ENCODE peak calls at places on chromosome 14, in seven cellular contexts. J, N, Z, V, C, U and D are unnamed samples.

GRCh38 chr14:75310295-75311059 is 31.8 kb downstream of the FOS start:
- DNase-seq in U (no peak), V (no peak), J (peak; percentile 89), N (peak; percentile 94), Z (peak; percentile 83), C (no peak), D (no peak)

GRCh38 chr14:85217412-85217811 is 312.5 kb upstream of the FLRT2 start:
- DNase-seq in N (peak; percentile 54), C (no peak), Z (peak; percentile 61), U (no peak), V (no peak), J (no peak), D (no peak)

GRCh38 chr14:26293909-26294308 is 303.9 kb downstream of the NOVA1 start:
- DNase-seq in V (no peak), U (no peak), Z (no peak), C (no peak), N (no peak), J (no peak), D (no peak)

GRCh38 chr14:50039734-50040400 is 76.5 kb downstream of the VCPKMT start:
- DNase-seq in U (no peak), Z (peak; percentile 79), N (peak; percentile 45), J (peak; percentile 42), C (no peak), V (no peak), D (peak; percentile 69)

GRCh38 chr14:100612879-100613455 is 25.8 kb upstream of the BEGAIN start:
- DNase-seq in U (no peak), N (no peak), Z (no peak), J (no peak), C (no peak), V (no peak), D (no peak)

GRCh38 chr14:95465358-95465757 is 51.1 kb downstream of the SYNE3 start:
- DNase-seq in U (no peak), N (no peak), C (peak; percentile 13), Z (no peak), V (no peak), J (no peak), D (no peak)

GRCh38 chr14:32403688-32404087 is 74.6 kb downstream of the AKAP6 start:
- DNase-seq in N (peak; percentile 57), V (no peak), C (no peak), U (no peak), J (no peak), Z (peak; percentile 46), D (no peak)

GRCh38 chr14:99910337-99911268 is 117.4 kb downstream of the EML1 start:
- DNase-seq in U (no peak), C (no peak), N (peak; percentile 89), V (no peak), J (no peak), Z (peak; percentile 90), D (peak; percentile 59)

GRCh38 chr14:92704036-92704804 is 44.2 kb downstream of the LGMN start:
- DNase-seq in J (no peak), Z (no peak), C (no peak), N (no peak), V (no peak), U (no peak), D (no peak)

GRCh38 chr14:102889615-102890014 is 32.8 kb upstream of the AMN start:
- DNase-seq in J (no peak), C (no peak), U (no peak), Z (no peak), N (no peak), V (no peak), D (no peak)

GRCh38 chr14:75150150-75150549 is 23.3 kb upstream of the NEK9 start:
- DNase-seq in J (no peak), Z (peak; percentile 83), N (no peak), U (no peak), V (no peak), C (no peak), D (no peak)

GRCh38 chr14:60639677-60640076 is 9.6 kb downstream of the SIX1 start:
- DNase-seq in U (no peak), N (no peak), J (no peak), V (no peak), C (no peak), Z (no peak), D (no peak)

GRCh38 chr14:22848391-22849164 is 12.2 kb downstream of the MMP14 start:
- DNase-seq in U (no peak), J (peak; percentile 66), N (peak; percentile 95), C (no peak), Z (peak; percentile 81), V (no peak), D (peak; percentile 34)

GRCh38 chr14:94686511-94687160 is 74.4 kb downstream of the SERPINA3 start:
- DNase-seq in J (no peak), C (no peak), V (no peak), Z (no peak), N (no peak), U (no peak), D (no peak)

GRCh38 chr14:75123991-75124390 is 2.9 kb downstream of the NEK9 start:
- DNase-seq in Z (peak; percentile 81), C (no peak), N (peak; percentile 80), V (peak; percentile 39), U (no peak), J (no peak), D (peak; percentile 78)

GRCh38 chr14:34043627-34044372 is 92.9 kb upstream of the EGLN3 start:
- DNase-seq in V (peak; percentile 95), N (no peak), U (peak; percentile 43), J (no peak), C (peak; percentile 82), Z (no peak), D (peak; percentile 49)

GRCh38 chr14:35441160-35441559 is 36.6 kb upstream of the NFKBIA start:
- DNase-seq in C (no peak), V (no peak), Z (no peak), U (no peak), J (no peak), N (no peak), D (no peak)

GRCh38 chr14:100534528-100535286 is 52.5 kb downstream of the BEGAIN start:
- DNase-seq in C (no peak), U (no peak), N (no peak), J (peak; percentile 3), V (peak; percentile 18), Z (no peak), D (no peak)

GRCh38 chr14:78946949-78947348 is 776.8 kb downstream of the NRXN3 start:
- DNase-seq in N (no peak), U (no peak), V (no peak), J (no peak), Z (no peak), C (no peak), D (no peak)

GRCh38 chr14:56796259-56796658 is 14.0 kb downstream of the OTX2 start:
- DNase-seq in V (no peak), Z (no peak), C (no peak), J (no peak), N (no peak), U (no peak), D (no peak)

GRCh38 chr14:54138354-54139038 is 181.9 kb upstream of the BMP4 start:
- DNase-seq in N (no peak), Z (no peak), J (no peak), C (no peak), V (no peak), U (no peak), D (no peak)

GRCh38 chr14:58662028-58662427 is 24.3 kb downstream of the DACT1 start:
- DNase-seq in U (no peak), N (no peak), C (no peak), V (no peak), Z (no peak), J (no peak), D (no peak)